ENCODE peak calls at places on chromosome 10, in eight cellular contexts. K is stomach, E is ovary, J is H1, V is heart left ventricle, Z is BJ, I is neural progenitor cell, C is heart right ventricle. L is an unnamed sample. For H3K27me3, the result is how much of the 10 kb centered on the place peaks cover.

GRCh38 chr10:87523731-87524130 is 19.0 kb downstream of the MINPP1 start:
- DNase-seq in K (no peak), E (no peak), J (no peak), V (no peak), Z (no peak), I (no peak), C (peak), L (no peak)

GRCh38 chr10:113322843-113323242 is 230.0 kb upstream of the HABP2 start:
- DNase-seq in K (no peak), E (no peak), J (no peak), V (peak), Z (no peak), I (no peak), C (peak), L (no peak)

GRCh38 chr10:47323636-47324299 is 1.5 kb downstream of the GDF2 start:
- DNase-seq in K (no peak), E (no peak), J (no peak), V (no peak), Z (no peak), I (no peak), C (no peak), L (no peak)

GRCh38 chr10:43055991-43056567 is 20.8 kb upstream of the RET start:
- DNase-seq in K (no peak), E (peak), J (no peak), V (peak), Z (no peak), I (no peak), C (no peak), L (no peak)

GRCh38 chr10:3477683-3478082 is 305.1 kb upstream of the PITRM1 start:
- DNase-seq in K (no peak), E (no peak), J (no peak), V (no peak), Z (no peak), I (no peak), C (no peak), L (no peak)

GRCh38 chr10:131616040-131616439 is 284.8 kb upstream of the PPP2R2D start:
- DNase-seq in K (no peak), E (no peak), J (no peak), V (no peak), Z (no peak), I (no peak), C (no peak), L (no peak)

GRCh38 chr10:120514035-120514620 is 57.1 kb downstream of the PLPP4 start:
- DNase-seq in K (no peak), E (no peak), J (peak), V (no peak), Z (no peak), I (peak), C (peak), L (peak)

GRCh38 chr10:73889014-73889413 is 14.7 kb upstream of the CAMK2G start:
- DNase-seq in K (peak), E (no peak), J (no peak), V (peak), Z (no peak), I (no peak), C (peak), L (no peak)

GRCh38 chr10:13113544-13113943 is 13.6 kb downstream of the OPTN start:
- DNase-seq in K (no peak), E (no peak), J (no peak), V (no peak), Z (no peak), I (no peak), C (no peak), L (no peak)

GRCh38 chr10:71124921-71125748 is 87.2 kb upstream of the UNC5B start:
- DNase-seq in K (no peak), E (no peak), J (no peak), V (peak), Z (no peak), I (no peak), C (peak), L (no peak)

GRCh38 chr10:107032700-107033401 is 131.7 kb downstream of the SORCS1 start:
- DNase-seq in K (no peak), E (no peak), J (no peak), V (no peak), Z (no peak), I (no peak), C (no peak), L (no peak)

GRCh38 chr10:113665806-113666354 is 2.0 kb upstream of the NRAP start:
- DNase-seq in K (peak), E (no peak), J (no peak), V (no peak), Z (peak), I (peak), C (no peak), L (no peak)

GRCh38 chr10:7192831-7193348 is 217.9 kb downstream of the SFMBT2 start:
- DNase-seq in K (no peak), E (no peak), J (no peak), V (no peak), Z (no peak), I (no peak), C (no peak), L (no peak)

GRCh38 chr10:7901261-7901660 is 83.0 kb downstream of the TAF3 start:
- DNase-seq in K (no peak), E (no peak), J (no peak), V (no peak), Z (no peak), I (no peak), C (no peak), L (no peak)

GRCh38 chr10:91643700-91644099 is 10.8 kb upstream of the PPP1R3C start:
- DNase-seq in K (peak), E (no peak), J (peak), V (no peak), Z (no peak), I (peak), C (no peak), L (no peak)

GRCh38 chr10:124240721-124241350 is 147.4 kb upstream of the CHST15 start:
- DNase-seq in K (peak), E (peak), J (no peak), V (no peak), Z (no peak), I (peak), C (no peak), L (peak)

GRCh38 chr10:3935933-3936359 is 150.9 kb upstream of the KLF6 start:
- DNase-seq in K (peak), E (no peak), J (no peak), V (no peak), Z (no peak), I (no peak), C (no peak), L (no peak)

GRCh38 chr10:68333905-68334431 is 1.2 kb upstream of the PBLD start:
- DNase-seq in K (no peak), E (no peak), J (no peak), V (no peak), Z (no peak), I (no peak), C (no peak), L (no peak)

GRCh38 chr10:104796817-104797216 is 155.7 kb downstream of the SORCS3 start:
- DNase-seq in K (no peak), E (no peak), J (no peak), V (no peak), Z (no peak), I (no peak), C (no peak), L (no peak)

GRCh38 chr10:86970152-86970886 is 2.0 kb downstream of the ADIRF start:
- DNase-seq in K (peak), E (peak), J (peak), V (peak), Z (no peak), I (peak), C (peak), L (no peak)

GRCh38 chr10:20672724-20673123 is 224.4 kb downstream of the NEBL start:
- DNase-seq in K (no peak), E (no peak), J (no peak), V (peak), Z (no peak), I (no peak), C (peak), L (no peak)

GRCh38 chr10:123133511-123133910 is 2.3 kb upstream of the HMX3 start:
- DNase-seq in K (no peak), E (no peak), J (no peak), V (no peak), Z (no peak), I (no peak), C (no peak), L (no peak)

GRCh38 chr10:123134915-123135414 is 805 bp upstream of the HMX3 start:
- DNase-seq in K (no peak), E (no peak), J (no peak), V (no peak), Z (no peak), I (peak), C (no peak), L (no peak)

GRCh38 chr10:123134058-123134914 is 1.5 kb upstream of the HMX3 start:
- DNase-seq in K (no peak), E (no peak), J (peak), V (no peak), Z (no peak), I (peak), C (no peak), L (no peak)

GRCh38 chr10:123135415-123136141 is at the start of gene HMX3:
- DNase-seq in K (no peak), E (no peak), J (peak), V (no peak), Z (no peak), I (peak), C (no peak), L (no peak)

DNA sequence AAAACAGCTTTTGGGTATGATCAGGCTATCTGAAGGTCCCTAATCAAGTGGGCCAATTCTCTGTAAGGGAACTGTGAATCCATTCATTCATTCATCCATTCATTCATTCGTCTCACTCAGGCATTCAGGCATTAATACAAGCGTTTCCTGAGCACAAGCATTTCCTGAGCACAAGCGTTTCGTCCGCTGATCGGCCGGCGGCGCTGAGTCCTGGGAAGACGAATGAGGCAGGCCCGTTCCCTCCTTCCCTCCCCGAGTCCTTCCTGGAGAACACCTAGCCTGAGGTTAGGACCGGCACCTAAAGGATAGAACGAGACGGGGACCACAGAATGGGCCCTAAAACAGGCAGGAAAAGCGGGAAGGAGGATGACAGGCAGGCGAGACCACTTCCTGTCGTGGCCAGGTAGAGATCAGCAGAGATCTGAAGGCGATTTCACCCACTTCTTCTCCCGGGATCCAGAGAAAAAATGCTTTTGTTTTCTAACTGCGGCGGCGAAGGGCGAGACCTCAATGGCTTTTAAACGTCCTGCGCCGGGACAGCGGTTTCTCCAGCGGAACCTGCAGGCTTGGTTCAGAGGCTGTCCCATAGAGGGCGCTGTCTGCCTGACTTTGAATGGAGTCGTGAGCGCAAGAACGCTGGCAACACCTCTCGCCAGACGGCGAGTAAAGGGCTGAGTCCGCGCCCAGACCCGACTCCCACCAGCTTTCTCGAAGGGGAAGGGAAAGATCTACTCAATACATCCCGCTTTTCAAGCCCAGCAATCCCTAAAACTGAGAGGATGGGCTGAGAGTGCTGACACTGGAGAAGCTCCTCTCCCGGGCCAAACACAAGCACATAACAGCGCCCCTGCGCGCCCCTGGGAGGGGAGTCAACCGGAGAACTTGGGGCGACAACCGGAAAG is 2.9 kb upstream of the HMX3 start:
- DNase-seq in K (peak), E (peak), J (peak), V (peak), Z (no peak), I (peak), C (peak), L (peak)
- H3K27me3 ChIP-seq in K (half or more), E (under half), J (half or more), V (half or more), Z (half or more), I (half or more), C (half or more), L (half or more)

DNA sequence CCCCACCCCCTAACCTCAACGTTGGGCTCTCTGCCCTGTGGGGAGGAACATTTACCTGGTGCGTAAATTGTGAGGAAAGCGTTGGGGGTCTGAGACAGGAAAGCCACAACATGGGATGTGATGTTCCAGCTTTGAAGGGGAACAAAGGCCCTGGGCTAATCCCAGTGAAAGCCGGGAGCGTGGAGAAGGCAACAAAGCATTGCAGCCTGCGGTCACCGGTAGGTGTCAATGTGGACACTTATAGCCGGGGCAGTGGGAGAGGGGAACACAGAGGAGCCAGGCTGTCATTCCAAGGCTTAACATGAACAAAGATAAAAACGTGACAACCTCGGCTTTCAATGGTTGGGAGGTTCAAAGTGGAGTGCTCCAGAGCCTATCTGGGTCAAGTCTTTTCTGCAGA is 12.7 kb downstream of the PTF1A start:
- DNase-seq in K (no peak), E (no peak), J (no peak), V (no peak), Z (no peak), I (peak), C (no peak), L (no peak)
- H3K4me3 ChIP-seq in K (no peak), E (no peak), J (no peak), V (no peak), Z (no peak), I (no peak), C (no peak), L (no peak)

DNA sequence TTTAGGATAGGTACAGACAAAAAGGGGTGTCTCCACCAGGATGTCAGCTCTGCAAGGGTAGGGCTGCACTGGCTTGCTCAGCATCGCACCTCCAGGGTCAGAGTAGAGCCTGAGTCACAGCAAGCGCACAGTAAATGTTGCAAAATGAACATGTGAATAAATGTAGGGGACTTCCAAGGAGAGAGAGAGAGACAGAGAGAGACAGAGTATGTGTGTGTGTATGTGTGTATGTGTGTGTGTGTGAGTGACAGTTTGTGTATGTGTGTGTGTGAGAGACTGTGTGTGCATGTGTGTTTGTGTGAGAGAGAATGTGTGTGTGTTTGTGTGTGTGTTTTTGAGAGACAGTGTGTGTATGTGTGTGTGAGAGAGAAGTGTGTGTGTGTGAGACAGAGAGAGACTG is 163.3 kb downstream of the RPS24 start:
- DNase-seq in K (no peak), E (no peak), J (no peak), V (no peak), Z (peak), I (no peak), C (no peak), L (no peak)
- H3K27me3 ChIP-seq in K (under half), E (under half), J (under half), V (under half), Z (under half), I (under half), C (under half), L (under half)

DNA sequence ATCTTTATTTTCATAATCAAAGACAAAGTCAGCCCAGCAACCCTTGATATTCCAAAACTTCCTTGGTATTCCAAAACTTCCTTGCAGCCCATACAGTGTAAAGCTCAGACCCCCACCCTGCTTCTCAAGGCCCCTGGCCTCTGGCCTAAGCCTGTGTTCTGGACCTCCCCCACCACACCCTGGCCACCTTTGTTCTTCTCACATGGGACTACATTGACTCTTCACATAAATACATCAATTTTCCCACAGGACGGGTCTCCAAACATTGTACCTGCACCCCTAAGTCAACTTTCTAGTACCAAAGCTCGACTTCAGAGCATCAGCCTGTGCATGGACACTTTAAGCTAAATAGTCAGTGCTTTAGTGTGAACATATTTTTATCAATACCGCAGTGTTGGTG is 40.7 kb downstream of the DRGX start:
- DNase-seq in K (no peak), E (no peak), J (no peak), V (no peak), Z (no peak), I (no peak), C (no peak), L (no peak)
- H3K4me3 ChIP-seq in K (no peak), E (no peak), J (no peak), V (no peak), Z (no peak), I (no peak), C (no peak), L (no peak)

L was measured in NT2/D1.